ENCODE peak calls at places on chromosomes 11 and 22, in five cellular contexts. One of them, this sample, is unnamed. For H3K36me3, the result is how much of the 10 kb centered on the place peaks cover.

GRCh38 chr11:104968856-104969776 is 742 bp upstream of the CASP4 start:
- ATAC-seq in GM23338: peak
- ATAC-seq in upper lobe of left lung: peak
- ATAC-seq in HepG2: peak
- ATAC-seq in HCT116: peak
- ATAC-seq in this sample: peak

GRCh38 chr11:13116491-13116890 is 107.4 kb downstream of the RASSF10 start:
- ATAC-seq in GM23338: no peak
- ATAC-seq in upper lobe of left lung: no peak
- ATAC-seq in HepG2: no peak
- ATAC-seq in HCT116: no peak
- ATAC-seq in this sample: no peak

GRCh38 chr11:127610787-127611186 is 610.2 kb upstream of the KIRREL3 start:
- ATAC-seq in GM23338: no peak
- ATAC-seq in upper lobe of left lung: no peak
- ATAC-seq in HepG2: no peak
- ATAC-seq in HCT116: no peak
- ATAC-seq in this sample: no peak

GRCh38 chr11:74262725-74263124 is 48.7 kb downstream of the P4HA3 start:
- ATAC-seq in GM23338: no peak
- ATAC-seq in upper lobe of left lung: no peak
- ATAC-seq in HepG2: no peak
- ATAC-seq in HCT116: no peak
- ATAC-seq in this sample: no peak

GRCh38 chr11:122259149-122259821 is 143.3 kb upstream of the BLID start:
- ATAC-seq in GM23338: no peak
- ATAC-seq in upper lobe of left lung: no peak
- ATAC-seq in HepG2: no peak
- ATAC-seq in HCT116: no peak
- ATAC-seq in this sample: no peak

GRCh38 chr11:76621866-76622265 is 48.7 kb downstream of the LRRC32 start:
- ATAC-seq in GM23338: no peak
- ATAC-seq in upper lobe of left lung: no peak
- ATAC-seq in HepG2: no peak
- ATAC-seq in HCT116: no peak
- ATAC-seq in this sample: no peak

GRCh38 chr11:115471367-115471766 is 32.8 kb downstream of the CADM1 start:
- ATAC-seq in GM23338: no peak
- ATAC-seq in upper lobe of left lung: peak
- ATAC-seq in HepG2: peak
- ATAC-seq in HCT116: no peak
- ATAC-seq in this sample: no peak

GRCh38 chr11:113505541-113506375 is 30.6 kb upstream of the DRD2 start:
- ATAC-seq in GM23338: no peak
- ATAC-seq in upper lobe of left lung: no peak
- ATAC-seq in HepG2: no peak
- ATAC-seq in HCT116: peak
- ATAC-seq in this sample: no peak

GRCh38 chr11:83871013-83871412 is 584.8 kb upstream of the CCDC90B start:
- ATAC-seq in GM23338: no peak
- ATAC-seq in upper lobe of left lung: no peak
- ATAC-seq in HepG2: no peak
- ATAC-seq in HCT116: no peak
- ATAC-seq in this sample: no peak

GRCh38 chr22:46104881-46105493 is 45.3 kb upstream of the PPARA start:
- ATAC-seq in GM23338: no peak
- ATAC-seq in upper lobe of left lung: no peak
- ATAC-seq in HepG2: no peak
- ATAC-seq in HCT116: no peak
- ATAC-seq in this sample: peak

GRCh38 chr22:19806213-19807160 is 45.9 kb downstream of the TBX1 start:
- ATAC-seq in GM23338: no peak
- ATAC-seq in upper lobe of left lung: peak
- ATAC-seq in HepG2: no peak
- ATAC-seq in HCT116: peak
- ATAC-seq in this sample: no peak

GRCh38 chr11:11992813-11993212 is 15.6 kb downstream of the DKK3 start:
- ATAC-seq in GM23338: no peak
- ATAC-seq in upper lobe of left lung: no peak
- ATAC-seq in HepG2: no peak
- ATAC-seq in HCT116: no peak
- ATAC-seq in this sample: no peak

GRCh38 chr22:40178417-40179409 is 988 bp downstream of the TNRC6B start:
- ATAC-seq in GM23338: peak
- ATAC-seq in upper lobe of left lung: no peak
- ATAC-seq in HepG2: no peak
- ATAC-seq in HCT116: no peak
- ATAC-seq in this sample: no peak

GRCh38 chr11:125925804-125926203 is 20.0 kb upstream of the VSIG10L2 start:
- ATAC-seq in GM23338: no peak
- ATAC-seq in upper lobe of left lung: no peak
- ATAC-seq in HepG2: no peak
- ATAC-seq in HCT116: no peak
- ATAC-seq in this sample: no peak

GRCh38 chr11:28729339-28729738 is 621.2 kb downstream of the METTL15 start:
- ATAC-seq in GM23338: no peak
- ATAC-seq in upper lobe of left lung: no peak
- ATAC-seq in HepG2: no peak
- ATAC-seq in HCT116: no peak
- ATAC-seq in this sample: no peak

GRCh38 chr22:21760640-21761039 is 25.0 kb upstream of the YPEL1 start:
- ATAC-seq in GM23338: no peak
- ATAC-seq in upper lobe of left lung: no peak
- ATAC-seq in HepG2: no peak
- ATAC-seq in HCT116: no peak
- ATAC-seq in this sample: no peak

GRCh38 chr11:108571001-108571400 is 22.6 kb downstream of the EXPH5 start:
- ATAC-seq in GM23338: no peak
- ATAC-seq in upper lobe of left lung: no peak
- ATAC-seq in HepG2: peak
- ATAC-seq in HCT116: no peak
- ATAC-seq in this sample: no peak

DNA sequence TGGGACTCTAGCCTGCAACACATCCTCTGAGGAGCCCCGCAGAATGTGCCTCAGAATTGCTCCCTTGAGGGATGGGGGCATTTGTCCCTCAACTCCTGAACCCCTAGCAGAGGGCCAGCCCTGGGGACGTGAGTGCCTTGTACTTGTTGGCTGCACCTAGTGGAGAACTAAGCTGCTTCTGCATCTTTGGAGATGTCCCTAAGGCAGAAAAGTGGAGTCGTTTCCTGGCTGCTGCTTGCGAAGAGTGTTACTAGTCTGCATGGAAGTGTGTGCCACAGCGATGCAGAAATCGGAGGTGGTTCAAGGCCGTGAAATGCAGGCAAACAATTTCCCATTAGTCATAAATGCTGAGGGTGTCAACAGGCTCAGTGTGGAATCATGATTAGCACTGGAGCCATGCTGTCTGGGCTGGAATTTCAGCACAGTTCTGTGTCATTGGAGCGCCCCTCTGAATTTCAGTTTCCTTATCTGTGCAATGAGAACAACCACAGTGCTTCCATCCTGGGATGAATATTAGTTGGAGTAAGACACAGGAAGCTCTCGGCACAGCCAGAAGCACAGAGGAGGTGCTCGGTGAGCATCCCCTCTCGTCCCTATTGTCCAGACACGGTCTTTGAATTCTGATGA is 56.5 kb downstream of the MIAT start:
- ATAC-seq in GM23338: no peak
- ATAC-seq in upper lobe of left lung: no peak
- ATAC-seq in HepG2: peak
- ATAC-seq in HCT116: no peak
- ATAC-seq in this sample: no peak
- H3K36me3 ChIP-seq in GM23338: under half
- H3K36me3 ChIP-seq in upper lobe of left lung: under half
- H3K36me3 ChIP-seq in HepG2: under half
- H3K36me3 ChIP-seq in HCT116: under half
- H3K36me3 ChIP-seq in this sample: under half

GRCh38 chr11:110909331-110909730 is 197.1 kb upstream of the ARHGAP20 start:
- ATAC-seq in GM23338: no peak
- ATAC-seq in upper lobe of left lung: no peak
- ATAC-seq in HepG2: no peak
- ATAC-seq in HCT116: no peak
- ATAC-seq in this sample: peak
- TF ChIP-seq POLR2AphosphoS5 in GM23338: no peak
- TF ChIP-seq POLR2AphosphoS5 in upper lobe of left lung: no peak
- TF ChIP-seq POLR2AphosphoS5 in HepG2: no peak
- TF ChIP-seq POLR2AphosphoS5 in HCT116: no peak
- TF ChIP-seq POLR2AphosphoS5 in this sample: peak

GRCh38 chr11:64776425-64776824 is 1.9 kb downstream of the SF1 start:
- ATAC-seq in GM23338: no peak
- ATAC-seq in upper lobe of left lung: no peak
- ATAC-seq in HepG2: no peak
- ATAC-seq in HCT116: no peak
- ATAC-seq in this sample: no peak

GRCh38 chr11:64776875-64777274 is 1.5 kb downstream of the SF1 start:
- ATAC-seq in GM23338: no peak
- ATAC-seq in upper lobe of left lung: no peak
- ATAC-seq in HepG2: no peak
- ATAC-seq in HCT116: no peak
- ATAC-seq in this sample: no peak

GRCh38 chr11:64777449-64778222 is 706 bp downstream of the SF1 start:
- ATAC-seq in GM23338: peak
- ATAC-seq in upper lobe of left lung: peak
- ATAC-seq in HepG2: peak
- ATAC-seq in HCT116: peak
- ATAC-seq in this sample: peak

GRCh38 chr11:64778223-64778472 is 194 bp downstream of the SF1 start:
- ATAC-seq in GM23338: no peak
- ATAC-seq in upper lobe of left lung: no peak
- ATAC-seq in HepG2: no peak
- ATAC-seq in HCT116: peak
- ATAC-seq in this sample: peak

DNA sequence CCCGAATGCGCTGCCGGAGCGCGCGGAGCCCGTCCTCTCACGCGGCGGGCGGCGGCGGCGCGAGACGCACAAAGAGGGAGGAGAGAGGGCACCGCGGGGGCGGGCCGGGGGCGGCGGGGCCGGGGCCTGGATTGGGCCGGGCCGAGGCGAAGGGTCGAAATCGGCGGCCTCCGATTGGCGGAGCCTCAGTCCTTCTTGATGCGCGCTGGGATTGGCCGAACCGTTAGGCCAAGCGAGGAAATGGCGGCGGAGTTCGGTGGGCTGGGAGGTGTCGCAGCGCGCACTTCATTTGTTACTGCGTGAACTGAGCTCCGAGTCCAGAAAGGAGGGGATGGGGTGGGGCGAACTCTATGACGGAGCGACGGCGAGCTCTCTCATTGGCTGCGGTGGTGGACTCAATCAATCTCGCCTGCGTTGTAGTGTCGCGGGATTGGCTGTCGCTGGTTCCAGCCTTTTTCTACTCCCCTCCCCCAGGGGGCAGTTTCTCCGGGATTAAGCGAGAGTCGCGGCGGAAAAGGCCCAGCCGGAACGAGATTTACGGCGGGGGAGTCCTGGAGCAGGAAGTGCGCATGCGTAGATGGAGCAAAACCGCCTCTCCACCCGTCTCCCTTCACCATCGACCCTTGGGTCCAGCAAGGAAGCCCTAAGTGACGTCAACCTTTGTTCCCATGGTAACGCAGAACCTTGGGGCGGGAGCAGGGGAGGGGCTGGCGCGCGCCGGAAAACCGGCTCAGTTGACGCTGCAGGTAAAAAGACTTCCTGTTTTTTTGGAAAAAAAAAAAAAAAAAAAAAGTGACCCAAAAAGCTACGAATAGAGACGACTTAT is at the start of gene SF1:
- ATAC-seq in GM23338: peak
- ATAC-seq in upper lobe of left lung: peak
- ATAC-seq in HepG2: peak
- ATAC-seq in HCT116: peak
- ATAC-seq in this sample: peak
- TF ChIP-seq CTCF in GM23338: peak
- TF ChIP-seq CTCF in upper lobe of left lung: peak
- TF ChIP-seq CTCF in HepG2: peak
- TF ChIP-seq CTCF in HCT116: no peak
- TF ChIP-seq CTCF in this sample: peak

GRCh38 chr11:59185412-59185811 is 13.5 kb downstream of the DTX4 start:
- ATAC-seq in GM23338: no peak
- ATAC-seq in upper lobe of left lung: no peak
- ATAC-seq in HepG2: no peak
- ATAC-seq in HCT116: no peak
- ATAC-seq in this sample: no peak
- H3K36me3 ChIP-seq in GM23338: under half
- H3K36me3 ChIP-seq in upper lobe of left lung: under half
- H3K36me3 ChIP-seq in HepG2: under half
- H3K36me3 ChIP-seq in HCT116: under half
- H3K36me3 ChIP-seq in this sample: under half

GRCh38 chr11:119537641-119538253 is 114.8 kb upstream of the THY1 start:
- ATAC-seq in GM23338: no peak
- ATAC-seq in upper lobe of left lung: no peak
- ATAC-seq in HepG2: no peak
- ATAC-seq in HCT116: no peak
- ATAC-seq in this sample: no peak
- TF ChIP-seq POLR2AphosphoS5 in GM23338: no peak
- TF ChIP-seq POLR2AphosphoS5 in upper lobe of left lung: no peak
- TF ChIP-seq POLR2AphosphoS5 in HepG2: no peak
- TF ChIP-seq POLR2AphosphoS5 in HCT116: no peak
- TF ChIP-seq POLR2AphosphoS5 in this sample: no peak

GRCh38 chr11:79070518-79070917 is 370.3 kb downstream of the TENM4 start:
- ATAC-seq in GM23338: no peak
- ATAC-seq in upper lobe of left lung: no peak
- ATAC-seq in HepG2: no peak
- ATAC-seq in HCT116: no peak
- ATAC-seq in this sample: no peak
- TF ChIP-seq CTCF in GM23338: no peak
- TF ChIP-seq CTCF in upper lobe of left lung: no peak
- TF ChIP-seq CTCF in HepG2: no peak
- TF ChIP-seq CTCF in HCT116: no peak
- TF ChIP-seq CTCF in this sample: no peak

This sample was measured in gastroesophageal sphincter.